ENCODE peak calls at places on chromosomes 1 and 21, in seven cellular contexts. One of them, this sample, is unnamed.

GRCh38 chr1:94698759-94699502 is 121.2 kb upstream of the SLC44A3 start:
- DNase-seq in HCT116: peak
- DNase-seq in SK-N-SH: no peak
- DNase-seq in H1: no peak
- DNase-seq in GM12878: no peak
- DNase-seq in HepG2: peak
- DNase-seq in K562: no peak
- DNase-seq in this sample: no peak

GRCh38 chr21:36297938-36298572 is 21.9 kb upstream of the MORC3 start:
- DNase-seq in HCT116: no peak
- DNase-seq in SK-N-SH: no peak
- DNase-seq in H1: no peak
- DNase-seq in GM12878: peak
- DNase-seq in HepG2: peak
- DNase-seq in K562: peak
- DNase-seq in this sample: peak

GRCh38 chr1:233569636-233570035 is 44.3 kb upstream of the KCNK1 start:
- DNase-seq in HCT116: no peak
- DNase-seq in SK-N-SH: no peak
- DNase-seq in H1: no peak
- DNase-seq in GM12878: no peak
- DNase-seq in HepG2: no peak
- DNase-seq in K562: no peak
- DNase-seq in this sample: no peak

GRCh38 chr1:89873757-89874156 is 52.9 kb downstream of the LRRC8D start:
- DNase-seq in HCT116: no peak
- DNase-seq in SK-N-SH: peak
- DNase-seq in H1: no peak
- DNase-seq in GM12878: no peak
- DNase-seq in HepG2: no peak
- DNase-seq in K562: no peak
- DNase-seq in this sample: no peak

GRCh38 chr1:201020647-201021332 is 2.7 kb downstream of the KIF21B start:
- DNase-seq in HCT116: no peak
- DNase-seq in SK-N-SH: peak
- DNase-seq in H1: no peak
- DNase-seq in GM12878: no peak
- DNase-seq in HepG2: no peak
- DNase-seq in K562: peak
- DNase-seq in this sample: no peak

GRCh38 chr1:113392541-113392940 is 2.2 kb downstream of the MAGI3 start:
- DNase-seq in HCT116: no peak
- DNase-seq in SK-N-SH: no peak
- DNase-seq in H1: no peak
- DNase-seq in GM12878: no peak
- DNase-seq in HepG2: no peak
- DNase-seq in K562: no peak
- DNase-seq in this sample: no peak

GRCh38 chr1:92989936-92990582 is 28.8 kb upstream of the DIPK1A start:
- DNase-seq in HCT116: no peak
- DNase-seq in SK-N-SH: no peak
- DNase-seq in H1: no peak
- DNase-seq in GM12878: no peak
- DNase-seq in HepG2: no peak
- DNase-seq in K562: no peak
- DNase-seq in this sample: no peak

GRCh38 chr1:236502972-236503639 is 20.7 kb upstream of the LGALS8 start:
- DNase-seq in HCT116: peak
- DNase-seq in SK-N-SH: no peak
- DNase-seq in H1: peak
- DNase-seq in GM12878: no peak
- DNase-seq in HepG2: peak
- DNase-seq in K562: peak
- DNase-seq in this sample: peak

GRCh38 chr21:41668051-41668541 is 98.8 kb downstream of the RIPK4 start:
- DNase-seq in HCT116: no peak
- DNase-seq in SK-N-SH: no peak
- DNase-seq in H1: no peak
- DNase-seq in GM12878: no peak
- DNase-seq in HepG2: no peak
- DNase-seq in K562: no peak
- DNase-seq in this sample: no peak

GRCh38 chr1:966135-966602 is at the start of gene PLEKHN1:
- DNase-seq in HCT116: no peak
- DNase-seq in SK-N-SH: no peak
- DNase-seq in H1: no peak
- DNase-seq in GM12878: no peak
- DNase-seq in HepG2: peak
- DNase-seq in K562: peak
- DNase-seq in this sample: peak

GRCh38 chr1:77039739-77040138 is 172.5 kb downstream of the ST6GALNAC5 start:
- DNase-seq in HCT116: peak
- DNase-seq in SK-N-SH: no peak
- DNase-seq in H1: no peak
- DNase-seq in GM12878: no peak
- DNase-seq in HepG2: no peak
- DNase-seq in K562: no peak
- DNase-seq in this sample: no peak

GRCh38 chr1:193104496-193104905 is 713 bp downstream of the GLRX2 start:
- DNase-seq in HCT116: peak
- DNase-seq in SK-N-SH: peak
- DNase-seq in H1: no peak
- DNase-seq in GM12878: no peak
- DNase-seq in HepG2: peak
- DNase-seq in K562: peak
- DNase-seq in this sample: peak

GRCh38 chr1:181483561-181484291 is 409 bp downstream of the CACNA1E start:
- DNase-seq in HCT116: no peak
- DNase-seq in SK-N-SH: no peak
- DNase-seq in H1: no peak
- DNase-seq in GM12878: no peak
- DNase-seq in HepG2: no peak
- DNase-seq in K562: no peak
- DNase-seq in this sample: no peak

GRCh38 chr1:245764040-245764439 is 609.3 kb downstream of the KIF26B start:
- DNase-seq in HCT116: no peak
- DNase-seq in SK-N-SH: no peak
- DNase-seq in H1: no peak
- DNase-seq in GM12878: no peak
- DNase-seq in HepG2: no peak
- DNase-seq in K562: no peak
- DNase-seq in this sample: no peak

GRCh38 chr1:59915516-59915915 is 11.1 kb downstream of the CYP2J2 start:
- DNase-seq in HCT116: no peak
- DNase-seq in SK-N-SH: no peak
- DNase-seq in H1: no peak
- DNase-seq in GM12878: no peak
- DNase-seq in HepG2: no peak
- DNase-seq in K562: no peak
- DNase-seq in this sample: no peak

GRCh38 chr1:235025422-235025984 is 103.1 kb downstream of the TOMM20 start:
- DNase-seq in HCT116: no peak
- DNase-seq in SK-N-SH: no peak
- DNase-seq in H1: no peak
- DNase-seq in GM12878: no peak
- DNase-seq in HepG2: no peak
- DNase-seq in K562: no peak
- DNase-seq in this sample: no peak

GRCh38 chr1:226407199-226407496 is 745 bp downstream of the PARP1 start:
- DNase-seq in HCT116: no peak
- DNase-seq in SK-N-SH: no peak
- DNase-seq in H1: no peak
- DNase-seq in GM12878: no peak
- DNase-seq in HepG2: no peak
- DNase-seq in K562: no peak
- DNase-seq in this sample: no peak

DNA sequence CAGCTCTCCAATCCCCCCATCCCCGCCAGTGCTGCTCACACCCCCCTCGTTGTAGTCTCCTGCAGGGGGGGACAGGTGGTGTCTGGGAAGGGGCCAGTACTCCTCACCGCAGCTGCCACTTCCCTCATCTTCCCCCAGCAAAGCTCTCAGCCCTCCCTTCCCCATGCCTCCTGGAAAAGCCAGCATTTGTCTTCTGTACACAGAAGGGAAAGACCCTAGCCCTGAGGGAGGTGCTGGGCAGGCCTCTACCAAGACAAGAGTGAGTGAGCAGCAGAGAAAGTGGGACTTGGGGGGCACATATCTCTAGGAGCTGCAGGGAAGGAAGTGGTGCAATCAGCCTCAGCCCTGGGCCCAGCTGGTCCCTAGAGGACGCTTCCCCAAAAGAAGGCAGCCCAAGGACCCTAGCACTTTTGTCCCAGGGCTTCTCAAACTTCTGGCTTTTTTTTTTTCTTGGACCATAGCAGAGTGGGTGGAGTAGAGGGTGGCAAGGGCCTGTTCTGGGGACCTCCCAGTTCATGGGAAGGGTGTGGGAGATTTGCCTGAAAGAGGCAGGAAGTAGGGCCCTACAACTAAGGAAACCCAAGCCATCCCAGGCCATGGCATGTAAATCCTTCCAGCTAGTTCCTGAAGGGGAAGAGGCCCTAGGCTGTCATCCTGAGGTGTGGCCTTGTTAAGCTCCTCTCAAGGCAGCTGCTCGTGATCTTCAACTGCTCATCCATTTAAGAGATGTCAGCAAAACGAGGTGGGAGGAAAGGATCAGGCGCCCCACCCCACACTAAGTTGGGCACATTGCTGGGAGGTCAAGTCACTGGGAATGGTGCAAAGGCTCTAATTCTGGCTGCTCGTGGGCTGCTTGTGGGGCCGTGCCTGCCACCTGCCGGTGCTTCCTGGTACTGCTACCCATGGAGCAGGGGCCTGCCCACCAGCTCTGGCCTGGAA is 12.6 kb downstream of the ZC3H12A start:
- DNase-seq in HCT116: peak
- DNase-seq in SK-N-SH: peak
- DNase-seq in H1: no peak
- DNase-seq in GM12878: no peak
- DNase-seq in HepG2: peak
- DNase-seq in K562: peak
- DNase-seq in this sample: no peak
- TF ChIP-seq JUND in HCT116: no peak
- TF ChIP-seq JUND in SK-N-SH: no peak
- TF ChIP-seq JUND in H1: peak
- TF ChIP-seq JUND in GM12878: no peak
- TF ChIP-seq JUND in HepG2: no peak
- TF ChIP-seq JUND in K562: peak
- TF ChIP-seq JUND in this sample: no peak

DNA sequence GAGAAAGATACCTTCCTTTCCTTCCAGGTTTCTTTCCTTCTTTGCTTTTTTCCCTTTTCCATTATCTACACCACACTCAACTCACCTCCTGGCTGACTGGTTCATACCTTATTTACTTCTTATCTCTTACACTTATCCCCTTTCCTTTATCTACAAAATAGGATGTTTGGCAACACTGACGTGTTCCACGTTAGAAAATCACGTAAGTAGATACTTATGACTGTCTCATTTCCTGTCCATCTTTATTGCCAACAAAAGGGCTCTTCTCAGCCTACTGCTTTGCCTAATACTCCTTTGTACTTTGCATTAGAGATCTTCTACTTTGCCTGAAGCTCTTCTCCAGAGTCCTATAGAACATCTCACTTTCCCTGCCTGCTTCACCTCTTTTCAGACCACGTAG is 25.1 kb downstream of the SYNJ1 start:
- DNase-seq in HCT116: no peak
- DNase-seq in SK-N-SH: no peak
- DNase-seq in H1: no peak
- DNase-seq in GM12878: no peak
- DNase-seq in HepG2: no peak
- DNase-seq in K562: no peak
- DNase-seq in this sample: no peak
- TF ChIP-seq JUND in HCT116: no peak
- TF ChIP-seq JUND in SK-N-SH: no peak
- TF ChIP-seq JUND in H1: no peak
- TF ChIP-seq JUND in GM12878: no peak
- TF ChIP-seq JUND in HepG2: no peak
- TF ChIP-seq JUND in K562: no peak
- TF ChIP-seq JUND in this sample: no peak

DNA sequence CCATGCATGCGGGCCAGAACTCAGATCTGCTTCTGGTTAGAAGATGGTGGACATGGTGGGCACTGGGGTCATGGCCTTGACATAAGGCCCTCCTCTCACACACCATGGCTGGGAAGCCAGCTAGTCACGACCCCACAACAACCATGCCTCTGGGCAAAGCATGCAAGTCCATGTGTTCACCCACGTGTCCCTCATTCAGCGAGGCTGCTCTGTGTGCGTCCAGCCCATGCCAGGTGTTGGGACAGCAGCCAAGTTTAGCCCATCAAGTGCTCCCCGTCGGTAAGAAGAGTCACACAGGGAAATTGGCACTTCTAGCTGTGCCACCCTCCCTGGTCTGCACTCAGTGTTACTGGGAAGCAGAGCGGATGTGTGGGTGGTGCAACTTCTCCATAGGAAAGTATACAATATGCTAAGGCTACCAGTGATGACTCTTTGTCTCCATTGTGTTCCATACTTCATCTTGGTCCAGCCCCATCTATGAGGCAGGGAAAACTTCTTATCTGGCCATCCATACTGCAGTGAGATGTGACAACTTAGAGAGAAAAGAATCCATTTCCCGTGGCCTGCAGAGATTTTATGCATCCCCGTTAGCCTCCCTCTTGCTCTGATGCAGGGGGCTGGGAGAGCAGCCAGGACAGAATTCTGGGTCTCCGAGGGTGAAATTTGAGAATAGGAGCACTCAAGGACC is 198.0 kb downstream of the GRIK3 start:
- DNase-seq in HCT116: no peak
- DNase-seq in SK-N-SH: peak
- DNase-seq in H1: no peak
- DNase-seq in GM12878: no peak
- DNase-seq in HepG2: no peak
- DNase-seq in K562: no peak
- DNase-seq in this sample: no peak
- TF ChIP-seq JUND in HCT116: no peak
- TF ChIP-seq JUND in SK-N-SH: no peak
- TF ChIP-seq JUND in H1: no peak
- TF ChIP-seq JUND in GM12878: no peak
- TF ChIP-seq JUND in HepG2: no peak
- TF ChIP-seq JUND in K562: no peak
- TF ChIP-seq JUND in this sample: no peak

DNA sequence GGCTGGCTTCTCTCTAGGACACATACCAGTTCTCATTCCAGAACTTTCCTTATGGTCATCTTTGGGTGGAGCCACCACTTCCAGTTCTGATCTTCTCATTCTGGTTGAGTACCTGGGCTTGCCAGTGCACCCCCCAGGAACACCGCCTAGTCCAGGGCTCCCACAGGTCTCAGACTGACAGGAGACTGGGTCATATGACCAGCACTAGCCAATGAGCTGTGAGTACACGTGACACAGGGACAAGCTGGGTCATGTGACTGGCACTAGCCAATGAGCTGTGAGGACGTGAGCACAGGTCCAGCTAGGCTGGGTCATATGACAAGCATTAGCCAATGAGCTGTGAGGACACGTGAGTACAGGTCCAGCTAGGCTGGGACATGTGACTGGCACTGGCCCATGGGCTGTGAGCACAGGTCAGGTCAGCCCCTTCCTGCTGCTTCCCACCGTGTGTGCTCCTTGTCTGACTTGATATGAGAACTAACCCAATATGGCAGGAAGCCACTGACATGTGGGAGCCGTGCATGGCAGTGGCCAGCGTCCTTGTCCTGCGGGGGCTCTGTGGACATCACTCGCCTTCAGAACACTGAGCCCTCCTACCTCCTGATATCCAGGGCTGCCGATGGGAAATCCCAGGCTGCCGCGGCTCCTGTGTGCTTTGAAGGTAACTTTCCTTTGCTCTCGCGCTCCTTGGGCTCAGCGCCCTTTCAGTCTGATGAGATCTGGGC is 22.7 kb downstream of the KRTAP10-1 start:
- DNase-seq in HCT116: peak
- DNase-seq in SK-N-SH: peak
- DNase-seq in H1: no peak
- DNase-seq in GM12878: peak
- DNase-seq in HepG2: peak
- DNase-seq in K562: peak
- DNase-seq in this sample: peak
- TF ChIP-seq JUND in HCT116: no peak
- TF ChIP-seq JUND in SK-N-SH: no peak
- TF ChIP-seq JUND in H1: no peak
- TF ChIP-seq JUND in GM12878: no peak
- TF ChIP-seq JUND in HepG2: no peak
- TF ChIP-seq JUND in K562: no peak
- TF ChIP-seq JUND in this sample: no peak

This sample was measured in T47D.